ENCODE peak calls at places on chromosomes 2 and 18, in seven cellular contexts. One of them, this sample, is unnamed.

GRCh38 chr18:67072789-67073188 is 443.7 kb downstream of the DSEL start:
- DNase-seq in IMR-90: no peak
- DNase-seq in H1: no peak
- DNase-seq in transverse colon: no peak
- DNase-seq in heart left ventricle: no peak
- DNase-seq in stomach: no peak
- DNase-seq in breast epithelium: no peak
- DNase-seq in this sample: no peak

GRCh38 chr2:224085246-224085645 is 46.2 kb upstream of the SERPINE2 start:
- DNase-seq in stomach: no peak
- DNase-seq in IMR-90: peak
- DNase-seq in breast epithelium: no peak
- DNase-seq in heart left ventricle: no peak
- DNase-seq in H1: no peak
- DNase-seq in transverse colon: no peak
- DNase-seq in this sample: peak

GRCh38 chr2:189113963-189114362 is 65.6 kb downstream of the COL5A2 start:
- DNase-seq in breast epithelium: no peak
- DNase-seq in H1: no peak
- DNase-seq in heart left ventricle: no peak
- DNase-seq in IMR-90: peak
- DNase-seq in stomach: no peak
- DNase-seq in transverse colon: no peak
- DNase-seq in this sample: no peak

GRCh38 chr2:2801458-2801857 is 470.4 kb upstream of the MYT1L start:
- DNase-seq in heart left ventricle: no peak
- DNase-seq in H1: no peak
- DNase-seq in breast epithelium: no peak
- DNase-seq in IMR-90: no peak
- DNase-seq in stomach: no peak
- DNase-seq in transverse colon: no peak
- DNase-seq in this sample: no peak

GRCh38 chr18:22558945-22559385 is 141.2 kb upstream of the CTAGE1 start:
- DNase-seq in breast epithelium: no peak
- DNase-seq in H1: no peak
- DNase-seq in transverse colon: peak
- DNase-seq in IMR-90: peak
- DNase-seq in stomach: peak
- DNase-seq in heart left ventricle: peak
- DNase-seq in this sample: peak

GRCh38 chr2:234363011-234363487 is 133.8 kb downstream of the ARL4C start:
- DNase-seq in breast epithelium: no peak
- DNase-seq in stomach: no peak
- DNase-seq in transverse colon: no peak
- DNase-seq in IMR-90: no peak
- DNase-seq in heart left ventricle: no peak
- DNase-seq in H1: no peak
- DNase-seq in this sample: peak

GRCh38 chr2:66000888-66001287 is 434.0 kb upstream of the MEIS1 start:
- DNase-seq in IMR-90: no peak
- DNase-seq in breast epithelium: no peak
- DNase-seq in transverse colon: no peak
- DNase-seq in heart left ventricle: no peak
- DNase-seq in stomach: no peak
- DNase-seq in H1: no peak
- DNase-seq in this sample: no peak

GRCh38 chr18:22485808-22486244 is 68.1 kb upstream of the CTAGE1 start:
- DNase-seq in stomach: no peak
- DNase-seq in H1: no peak
- DNase-seq in heart left ventricle: no peak
- DNase-seq in transverse colon: no peak
- DNase-seq in breast epithelium: no peak
- DNase-seq in IMR-90: no peak
- DNase-seq in this sample: no peak

GRCh38 chr2:503288-503999 is 173.8 kb downstream of the TMEM18 start:
- DNase-seq in breast epithelium: no peak
- DNase-seq in stomach: no peak
- DNase-seq in heart left ventricle: no peak
- DNase-seq in transverse colon: no peak
- DNase-seq in IMR-90: no peak
- DNase-seq in H1: no peak
- DNase-seq in this sample: no peak

GRCh38 chr18:36249392-36249791 is 48.1 kb upstream of the FHOD3 start:
- DNase-seq in heart left ventricle: no peak
- DNase-seq in H1: peak
- DNase-seq in stomach: no peak
- DNase-seq in IMR-90: no peak
- DNase-seq in transverse colon: no peak
- DNase-seq in breast epithelium: no peak
- DNase-seq in this sample: no peak

GRCh38 chr2:88658318-88658717 is 31.1 kb upstream of the EIF2AK3 start:
- DNase-seq in heart left ventricle: no peak
- DNase-seq in breast epithelium: no peak
- DNase-seq in stomach: no peak
- DNase-seq in transverse colon: no peak
- DNase-seq in IMR-90: peak
- DNase-seq in H1: no peak
- DNase-seq in this sample: no peak

GRCh38 chr2:190765386-190766173 is 115.0 kb upstream of the GLS start:
- DNase-seq in transverse colon: no peak
- DNase-seq in stomach: no peak
- DNase-seq in breast epithelium: no peak
- DNase-seq in IMR-90: peak
- DNase-seq in H1: no peak
- DNase-seq in heart left ventricle: no peak
- DNase-seq in this sample: peak

GRCh38 chr2:26672112-26672817 is 20.3 kb upstream of the KCNK3 start:
- DNase-seq in H1: no peak
- DNase-seq in transverse colon: no peak
- DNase-seq in stomach: no peak
- DNase-seq in IMR-90: no peak
- DNase-seq in heart left ventricle: no peak
- DNase-seq in breast epithelium: no peak
- DNase-seq in this sample: no peak

GRCh38 chr2:39875914-39876267 is 96.8 kb upstream of the THUMPD2 start:
- DNase-seq in heart left ventricle: no peak
- DNase-seq in H1: no peak
- DNase-seq in stomach: no peak
- DNase-seq in IMR-90: peak
- DNase-seq in transverse colon: no peak
- DNase-seq in breast epithelium: no peak
- DNase-seq in this sample: no peak

DNA sequence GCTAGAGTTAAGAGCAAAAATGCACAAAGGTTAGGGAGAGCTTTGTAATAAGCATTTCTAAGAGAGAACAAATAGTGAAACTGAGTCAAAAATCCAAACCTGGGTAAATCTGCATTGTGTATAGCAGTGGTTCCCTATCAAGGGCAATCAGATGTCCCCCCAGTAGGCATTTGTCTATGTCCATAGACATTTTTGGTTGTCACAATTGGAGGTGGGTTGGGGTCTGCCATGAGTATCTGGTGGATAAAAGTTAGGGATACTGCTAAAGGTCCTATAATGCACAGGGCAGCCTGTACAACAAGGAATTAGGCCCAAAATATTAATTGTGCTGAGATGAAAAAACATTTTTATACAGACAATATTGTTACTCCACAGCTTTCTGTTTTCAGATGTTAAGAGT is 21.0 kb downstream of the NOP58 start:
- DNase-seq in stomach: no peak
- DNase-seq in H1: no peak
- DNase-seq in heart left ventricle: no peak
- DNase-seq in IMR-90: no peak
- DNase-seq in transverse colon: no peak
- DNase-seq in breast epithelium: no peak
- DNase-seq in this sample: no peak
- TF ChIP-seq POLR2A in stomach: no peak
- TF ChIP-seq POLR2A in H1: peak
- TF ChIP-seq POLR2A in heart left ventricle: no peak
- TF ChIP-seq POLR2A in IMR-90: no peak
- TF ChIP-seq POLR2A in transverse colon: no peak
- TF ChIP-seq POLR2A in breast epithelium: no peak
- TF ChIP-seq POLR2A in this sample: no peak

GRCh38 chr2:43005975-43006833 is 213.8 kb upstream of the HAAO start:
- DNase-seq in H1: no peak
- DNase-seq in IMR-90: no peak
- DNase-seq in stomach: no peak
- DNase-seq in breast epithelium: no peak
- DNase-seq in transverse colon: no peak
- DNase-seq in heart left ventricle: no peak
- DNase-seq in this sample: no peak

GRCh38 chr2:43003702-43004101 is 211.3 kb upstream of the HAAO start:
- DNase-seq in heart left ventricle: no peak
- DNase-seq in IMR-90: no peak
- DNase-seq in breast epithelium: no peak
- DNase-seq in H1: no peak
- DNase-seq in transverse colon: no peak
- DNase-seq in stomach: no peak
- DNase-seq in this sample: no peak

GRCh38 chr2:43006834-43007543 is 214.6 kb upstream of the HAAO start:
- DNase-seq in IMR-90: no peak
- DNase-seq in heart left ventricle: no peak
- DNase-seq in breast epithelium: peak
- DNase-seq in H1: no peak
- DNase-seq in stomach: no peak
- DNase-seq in transverse colon: no peak
- DNase-seq in this sample: no peak

GRCh38 chr2:43007901-43008300 is 215.5 kb upstream of the HAAO start:
- DNase-seq in H1: no peak
- DNase-seq in IMR-90: no peak
- DNase-seq in stomach: no peak
- DNase-seq in heart left ventricle: no peak
- DNase-seq in transverse colon: no peak
- DNase-seq in breast epithelium: peak
- DNase-seq in this sample: no peak

DNA sequence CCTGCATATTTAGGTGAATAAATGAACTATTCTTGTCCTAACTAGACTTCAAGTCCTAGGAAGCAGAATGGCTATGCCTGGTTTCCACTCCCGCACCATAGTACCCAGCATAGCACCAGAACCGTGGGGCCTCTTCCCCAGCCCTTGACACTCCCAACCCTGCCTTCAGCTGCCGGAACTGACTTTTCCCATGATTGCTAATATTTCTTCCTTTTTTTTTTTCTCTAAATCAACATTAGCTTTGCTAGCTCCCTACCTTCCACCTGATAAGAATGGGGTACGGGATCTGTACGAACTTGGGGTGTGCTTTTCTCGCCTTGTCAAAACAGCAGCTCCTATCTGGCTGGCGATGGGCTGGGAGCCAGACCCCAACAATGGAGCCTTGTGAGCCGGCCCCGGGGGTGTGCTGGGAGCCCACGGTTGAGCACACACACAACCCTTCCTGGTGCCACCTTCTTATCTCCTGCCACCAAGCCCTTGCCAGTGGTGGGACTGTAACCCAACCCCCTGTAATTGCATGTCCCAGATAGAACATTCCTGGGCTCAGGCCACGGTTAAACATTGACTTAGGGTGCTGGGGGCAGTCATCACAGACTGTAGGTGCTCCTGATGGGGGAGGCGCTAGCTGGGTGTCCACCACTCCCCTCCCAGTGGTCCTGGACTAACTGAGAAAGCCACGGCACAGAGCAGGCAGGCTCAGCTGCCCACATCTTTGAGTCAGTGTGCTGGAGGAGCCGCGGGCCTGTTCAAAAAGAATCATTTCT is 213.0 kb upstream of the HAAO start:
- DNase-seq in heart left ventricle: no peak
- DNase-seq in IMR-90: no peak
- DNase-seq in transverse colon: peak
- DNase-seq in breast epithelium: no peak
- DNase-seq in stomach: peak
- DNase-seq in H1: no peak
- DNase-seq in this sample: no peak
- TF ChIP-seq POLR2A in heart left ventricle: no peak
- TF ChIP-seq POLR2A in IMR-90: no peak
- TF ChIP-seq POLR2A in transverse colon: peak
- TF ChIP-seq POLR2A in breast epithelium: no peak
- TF ChIP-seq POLR2A in stomach: no peak
- TF ChIP-seq POLR2A in H1: no peak
- TF ChIP-seq POLR2A in this sample: no peak

GRCh38 chr18:32552421-32553030 is 81.8 kb upstream of the GAREM1 start:
- DNase-seq in heart left ventricle: peak
- DNase-seq in IMR-90: peak
- DNase-seq in breast epithelium: peak
- DNase-seq in stomach: peak
- DNase-seq in H1: peak
- DNase-seq in transverse colon: peak
- DNase-seq in this sample: peak

GRCh38 chr18:32553174-32553573 is 82.5 kb upstream of the GAREM1 start:
- DNase-seq in transverse colon: no peak
- DNase-seq in H1: no peak
- DNase-seq in breast epithelium: no peak
- DNase-seq in stomach: no peak
- DNase-seq in heart left ventricle: no peak
- DNase-seq in IMR-90: no peak
- DNase-seq in this sample: no peak

GRCh38 chr18:32549248-32549842 is 78.7 kb upstream of the GAREM1 start:
- DNase-seq in stomach: peak
- DNase-seq in transverse colon: peak
- DNase-seq in H1: peak
- DNase-seq in IMR-90: peak
- DNase-seq in heart left ventricle: no peak
- DNase-seq in breast epithelium: peak
- DNase-seq in this sample: peak

GRCh38 chr18:32550958-32551357 is 80.3 kb upstream of the GAREM1 start:
- DNase-seq in stomach: no peak
- DNase-seq in breast epithelium: no peak
- DNase-seq in transverse colon: no peak
- DNase-seq in H1: no peak
- DNase-seq in IMR-90: no peak
- DNase-seq in heart left ventricle: no peak
- DNase-seq in this sample: no peak

GRCh38 chr18:32553640-32554039 is 83.0 kb upstream of the GAREM1 start:
- DNase-seq in heart left ventricle: no peak
- DNase-seq in H1: no peak
- DNase-seq in IMR-90: no peak
- DNase-seq in stomach: no peak
- DNase-seq in breast epithelium: no peak
- DNase-seq in transverse colon: no peak
- DNase-seq in this sample: no peak
- TF ChIP-seq POLR2A in heart left ventricle: no peak
- TF ChIP-seq POLR2A in H1: no peak
- TF ChIP-seq POLR2A in IMR-90: no peak
- TF ChIP-seq POLR2A in stomach: no peak
- TF ChIP-seq POLR2A in breast epithelium: no peak
- TF ChIP-seq POLR2A in transverse colon: no peak
- TF ChIP-seq POLR2A in this sample: no peak

DNA sequence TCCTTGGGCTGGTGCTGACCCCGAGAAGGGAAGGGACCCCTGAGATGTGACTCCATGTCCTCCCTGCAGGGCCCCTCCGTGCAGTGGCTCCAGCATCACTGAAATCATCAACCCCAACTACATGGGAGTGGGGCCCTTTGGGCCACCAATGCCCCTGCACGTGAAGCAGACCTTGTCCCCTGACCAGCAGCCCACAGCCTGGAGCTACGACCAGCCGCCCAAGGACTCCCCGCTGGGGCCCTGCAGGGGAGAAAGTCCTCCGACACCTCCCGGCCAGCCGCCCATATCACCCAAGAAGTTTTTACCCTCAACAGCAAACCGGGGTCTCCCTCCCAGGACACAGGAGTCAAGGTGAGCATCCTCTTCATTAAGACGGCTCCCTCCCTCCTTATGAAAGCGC is 53.4 kb upstream of the ATG16L1 start:
- DNase-seq in IMR-90: no peak
- DNase-seq in H1: no peak
- DNase-seq in transverse colon: no peak
- DNase-seq in breast epithelium: no peak
- DNase-seq in heart left ventricle: no peak
- DNase-seq in stomach: no peak
- DNase-seq in this sample: no peak
- TF ChIP-seq POLR2A in IMR-90: no peak
- TF ChIP-seq POLR2A in H1: no peak
- TF ChIP-seq POLR2A in transverse colon: no peak
- TF ChIP-seq POLR2A in breast epithelium: no peak
- TF ChIP-seq POLR2A in heart left ventricle: no peak
- TF ChIP-seq POLR2A in stomach: no peak
- TF ChIP-seq POLR2A in this sample: no peak